ENCODE peak calls at places on chromosome 15, in ten cellular contexts. D is MM.1S, P is psoas muscle, Y is mammary epithelial cell, K is kidney, V is heart left ventricle, F is left ventricle myocardium inferior, A is HFF-Myc, N is HL-60, L is AG04450. S is an unnamed sample.

GRCh38 chr15:66498501-66499386 is 1.2 kb upstream of the SNAPC5 start:
- DNase-seq in P (no peak), N (peak; percentile 37), K (no peak), Y (no peak), V (no peak), L (no peak), F (no peak), D (peak; percentile 53), A (no peak), S (no peak)

GRCh38 chr15:89874926-89875564 is 18.7 kb downstream of the AP3S2 start:
- DNase-seq in Y (peak; percentile 50), F (peak; percentile 80), P (peak; percentile 79), D (peak; percentile 88), K (peak; percentile 90), A (no peak), L (no peak), V (peak; percentile 78), N (peak; percentile 66), S (no peak)

GRCh38 chr15:92009162-92009561 is 155.7 kb downstream of the SLCO3A1 start:
- DNase-seq in P (no peak), A (no peak), D (no peak), F (no peak), V (peak; percentile 52), N (no peak), K (no peak), L (no peak), Y (no peak), S (no peak)

GRCh38 chr15:65369148-65369547 is 8.7 kb downstream of the IGDCC3 start:
- DNase-seq in K (peak; percentile 10), P (no peak), Y (no peak), L (no peak), D (no peak), A (no peak), N (no peak), V (no peak), F (no peak), S (no peak)

GRCh38 chr15:35484231-35484945 is 61.6 kb downstream of the DPH6 start:
- DNase-seq in Y (no peak), K (no peak), F (no peak), V (no peak), N (no peak), A (no peak), L (no peak), P (no peak), D (no peak), S (no peak)

GRCh38 chr15:33086500-33087141 is 107.9 kb downstream of the FMN1 start:
- DNase-seq in V (no peak), P (no peak), F (no peak), A (peak; percentile 52), K (no peak), L (no peak), N (no peak), Y (peak; percentile 58), D (peak; percentile 78), S (no peak)

GRCh38 chr15:27638950-27639349 is 460.2 kb downstream of the OCA2 start:
- DNase-seq in N (no peak), L (no peak), K (peak; percentile 59), D (no peak), P (no peak), A (no peak), F (no peak), Y (no peak), V (no peak), S (no peak)

GRCh38 chr15:88725305-88726220 is 77.7 kb upstream of the ACAN start:
- DNase-seq in K (no peak), P (no peak), N (no peak), F (no peak), V (no peak), D (no peak), L (no peak), A (no peak), Y (no peak), S (no peak)

GRCh38 chr15:79091204-79091867 is 756 bp upstream of the RASGRF1 start:
- DNase-seq in P (no peak), Y (peak; percentile 22), A (no peak), K (no peak), N (no peak), F (no peak), L (no peak), V (no peak), D (no peak), S (no peak)

GRCh38 chr15:79090487-79091203 is at the start of gene RASGRF1:
- DNase-seq in K (no peak), P (no peak), Y (peak; percentile 30), L (no peak), F (no peak), V (no peak), D (no peak), N (no peak), A (no peak), S (no peak)

GRCh38 chr15:79089890-79090486 is 592 bp downstream of the RASGRF1 start:
- DNase-seq in Y (peak; percentile 28), V (no peak), F (no peak), A (no peak), N (no peak), K (no peak), P (no peak), D (no peak), L (no peak), S (no peak)

GRCh38 chr15:79088426-79089205 is 2.0 kb downstream of the RASGRF1 start:
- DNase-seq in Y (no peak), F (no peak), V (no peak), D (no peak), A (no peak), K (no peak), N (no peak), L (no peak), P (no peak), S (no peak)

DNA sequence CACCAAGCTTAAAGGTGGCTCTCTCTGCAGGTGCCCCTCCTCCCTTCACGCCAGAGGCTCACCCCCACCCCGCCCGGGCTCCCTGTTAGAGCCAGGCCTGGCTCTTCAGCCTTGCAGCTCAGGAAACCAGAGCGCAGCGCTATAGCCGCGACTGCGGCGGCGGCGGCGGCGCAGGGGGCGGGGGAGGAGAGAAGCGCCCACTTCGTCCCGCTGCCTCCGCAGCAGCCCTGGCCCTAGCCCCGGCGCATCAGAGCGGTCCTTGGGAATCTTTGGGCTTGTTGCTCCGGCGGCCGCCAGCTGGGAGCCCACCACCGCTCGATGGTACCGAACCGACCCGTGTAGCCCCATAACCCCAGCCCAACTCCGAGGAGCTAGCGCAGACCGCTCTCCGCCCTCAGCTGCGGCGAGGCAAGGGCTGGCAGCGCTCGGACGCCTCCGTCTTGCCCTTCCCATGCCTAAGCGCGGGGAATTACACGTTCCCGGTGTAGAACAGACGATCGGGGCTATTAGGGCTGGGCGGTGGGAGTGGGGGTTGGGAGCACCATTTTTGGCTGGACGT is 1.2 kb downstream of the RASGRF1 start:
- DNase-seq in N (no peak), V (no peak), D (no peak), Y (no peak), A (no peak), F (no peak), L (no peak), K (no peak), P (no peak), S (no peak)
- H3K4me3 ChIP-seq in N (no peak overlapping the region), V (peak overlapping the region; percentile 13), D (no peak overlapping the region), Y (no peak overlapping the region), A (no peak overlapping the region), F (peak overlapping the region; percentile 50), L (no peak overlapping the region), K (no peak overlapping the region), P (peak overlapping the region; percentile 49), S (peak overlapping the region; percentile 10)

GRCh38 chr15:99132584-99133287 is 27.9 kb downstream of the SYNM start:
- DNase-seq in N (no peak), D (no peak), K (peak; percentile 36), A (no peak), V (no peak), Y (no peak), P (no peak), L (no peak), F (no peak), S (no peak)

GRCh38 chr15:99135194-99135593 is 30.3 kb downstream of the SYNM start:
- DNase-seq in V (no peak), A (no peak), K (no peak), Y (no peak), N (no peak), F (no peak), L (no peak), P (no peak), D (peak; percentile 67), S (no peak)

GRCh38 chr15:99132122-99132521 is 27.2 kb downstream of the SYNM start:
- DNase-seq in F (no peak), L (no peak), K (no peak), P (no peak), N (no peak), D (no peak), V (no peak), Y (no peak), A (no peak), S (no peak)

GRCh38 chr15:99137111-99137546 is 32.2 kb downstream of the SYNM start:
- DNase-seq in Y (no peak), K (no peak), D (peak; percentile 52), F (no peak), L (no peak), V (no peak), N (no peak), P (no peak), A (no peak), S (no peak)

DNA sequence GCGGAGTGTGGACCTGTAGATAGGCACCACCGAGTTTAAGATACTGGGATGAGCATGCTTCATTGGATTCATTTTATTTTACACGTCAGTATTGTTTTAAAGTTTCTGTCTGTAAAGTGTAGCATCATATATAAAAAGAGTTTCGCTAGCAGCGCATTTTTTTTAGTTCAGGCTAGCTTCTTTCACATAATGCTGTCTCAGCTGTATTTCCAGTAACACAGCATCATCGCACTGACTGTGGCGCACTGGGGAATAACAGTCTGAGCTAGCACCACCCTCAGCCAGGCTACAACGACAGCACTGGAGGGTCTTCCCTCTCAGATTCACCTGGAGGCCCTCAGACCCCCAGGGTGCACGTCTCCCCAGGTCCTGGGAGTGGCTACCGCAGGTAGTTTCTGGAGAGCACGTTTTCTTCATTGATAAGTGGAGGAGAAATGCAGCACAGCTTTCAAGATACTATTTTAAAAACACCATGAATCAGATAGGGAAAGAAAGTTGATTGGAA is 29.5 kb downstream of the SYNM start:
- DNase-seq in L (no peak), F (no peak), N (no peak), K (peak; percentile 37), V (no peak), A (no peak), P (no peak), D (no peak), Y (no peak), S (no peak)
- TF ChIP-seq CTCF in L (no peak), F (no peak), N (no peak), K (no peak), V (no peak), A (no peak), P (no peak), D (no peak), Y (no peak), S (no peak)

GRCh38 chr15:25863067-25863967 is at the start of gene ATP10A:
- DNase-seq in K (no peak), D (no peak), P (peak; percentile 48), Y (no peak), A (no peak), F (peak; percentile 53), V (no peak), L (no peak), N (no peak), S (no peak)
- H3K4me3 ChIP-seq in K (peak within 1 kb of the TSS; percentile 62), D (no peak within 1 kb of the TSS), P (peak within 1 kb of the TSS; percentile 67), Y (no peak within 1 kb of the TSS), A (peak within 1 kb of the TSS; percentile 64), F (peak within 1 kb of the TSS; percentile 68), V (peak within 1 kb of the TSS; percentile 76), L (peak within 1 kb of the TSS; percentile 73), N (peak within 1 kb of the TSS; percentile 19), S (peak within 1 kb of the TSS; percentile 43)

GRCh38 chr15:47715856-47716445 is 1.4 kb upstream of the SEMA6D start:
- DNase-seq in D (no peak), K (no peak), A (no peak), L (no peak), P (no peak), Y (no peak), V (peak; percentile 32), F (no peak), N (no peak), S (no peak)

GRCh38 chr15:47715402-47715801 is 1.9 kb upstream of the SEMA6D start:
- DNase-seq in D (no peak), L (no peak), V (no peak), A (no peak), Y (no peak), P (no peak), N (no peak), K (no peak), F (no peak), S (no peak)

GRCh38 chr15:47708116-47708515 is 9.2 kb upstream of the SEMA6D start:
- DNase-seq in D (no peak), L (no peak), A (no peak), F (no peak), K (no peak), N (no peak), Y (no peak), P (no peak), V (no peak), S (no peak)

GRCh38 chr15:47708595-47708994 is 8.7 kb upstream of the SEMA6D start:
- DNase-seq in F (no peak), D (no peak), P (no peak), L (no peak), N (no peak), V (no peak), Y (no peak), K (no peak), A (no peak), S (no peak)

DNA sequence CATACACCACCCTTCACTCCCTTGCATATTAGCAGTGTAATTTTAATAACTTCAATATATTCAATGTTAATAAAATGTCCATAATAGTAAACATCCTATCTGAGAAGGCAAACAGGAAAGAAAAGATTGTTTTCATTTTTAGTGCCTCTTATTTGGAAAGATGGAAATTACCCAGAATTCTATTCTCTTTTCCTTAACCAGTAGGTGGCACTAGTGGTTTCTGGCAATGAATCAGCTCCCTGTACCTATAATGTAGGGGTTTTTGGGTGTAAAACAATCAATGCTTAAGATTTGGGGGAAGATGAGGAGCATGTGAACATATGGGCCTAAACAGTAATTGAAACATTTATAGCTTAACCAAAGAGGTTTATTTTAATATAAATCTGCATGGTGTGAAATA is 5.7 kb upstream of the SEMA6D start:
- DNase-seq in V (no peak), L (no peak), K (no peak), A (no peak), P (no peak), N (no peak), D (peak; percentile 48), Y (peak; percentile 5), F (no peak), S (no peak)
- TF ChIP-seq CTCF in V (peak; percentile 60), L (peak; percentile 64), K (peak; percentile 32), A (peak; percentile 43), P (peak; percentile 58), N (no peak), D (peak; percentile 72), Y (peak; percentile 58), F (peak; percentile 63), S (peak; percentile 68)

S was measured in retinal pigment epithelial cell.